ENCODE peak calls at places on chromosomes 6 and 20, in four cellular contexts. A, L, U and M are unnamed samples.

GRCh38 chr20:13515796-13516533 is 122.8 kb downstream of the TASP1 start:
- DNase-seq in U (no peak), L (peak; percentile 35), A (no peak), M (no peak)

GRCh38 chr20:43988867-43989266 is 74.2 kb downstream of the TOX2 start:
- DNase-seq in L (peak; percentile 61), A (no peak), U (no peak), M (no peak)

GRCh38 chr20:17624551-17625245 is 54.8 kb downstream of the DSTN start:
- DNase-seq in U (no peak), L (no peak), A (no peak), M (no peak)

GRCh38 chr6:31666337-31666960 is 569 bp downstream of the CSNK2B start:
- DNase-seq in L (peak; percentile 65), A (no peak), U (no peak), M (no peak)

GRCh38 chr20:41048475-41049242 is 20.0 kb downstream of the TOP1 start:
- DNase-seq in A (peak; percentile 71), L (no peak), U (no peak), M (no peak)

GRCh38 chr6:131213501-131213990 is 78.3 kb downstream of the AKAP7 start:
- DNase-seq in A (no peak), U (no peak), L (peak; percentile 3), M (no peak)

GRCh38 chr6:151690768-151691562 is 116.5 kb upstream of the ESR1 start:
- DNase-seq in U (no peak), A (peak; percentile 29), L (peak; percentile 79), M (no peak)

GRCh38 chr6:97819680-97820079 is 536.7 kb upstream of the MMS22L start:
- DNase-seq in L (no peak), U (no peak), A (no peak), M (no peak)

GRCh38 chr20:38031957-38032356 is 1.3 kb downstream of the TTI1 start:
- DNase-seq in L (no peak), A (no peak), U (no peak), M (no peak)
- H3K4me3 ChIP-seq in L (peak overlapping the region; percentile 97), A (no peak overlapping the region), U (no peak overlapping the region), M (no peak overlapping the region)

GRCh38 chr20:47572105-47572729 is 70.5 kb downstream of the NCOA3 start:
- DNase-seq in A (no peak), L (no peak), U (no peak), M (no peak)

GRCh38 chr20:47574616-47575401 is 73.1 kb downstream of the NCOA3 start:
- DNase-seq in U (no peak), L (no peak), A (no peak), M (no peak)

GRCh38 chr20:47571426-47571825 is 69.7 kb downstream of the NCOA3 start:
- DNase-seq in U (no peak), L (no peak), A (no peak), M (no peak)

GRCh38 chr20:47576516-47577033 is 74.9 kb downstream of the NCOA3 start:
- DNase-seq in A (no peak), L (peak; percentile 74), U (peak; percentile 80), M (peak; percentile 77)

GRCh38 chr20:47573586-47573985 is 71.9 kb downstream of the NCOA3 start:
- DNase-seq in U (no peak), L (no peak), A (no peak), M (no peak)
- H3K4me3 ChIP-seq in U (no peak overlapping the region), L (no peak overlapping the region), A (no peak overlapping the region), M (no peak overlapping the region)

GRCh38 chr20:23268792-23269354 is 81.7 kb upstream of the NXT1 start:
- DNase-seq in A (no peak), L (no peak), U (no peak), M (no peak)

GRCh38 chr20:23267909-23268308 is 82.7 kb upstream of the NXT1 start:
- DNase-seq in A (no peak), L (no peak), U (no peak), M (no peak)

GRCh38 chr20:23269954-23270353 is 80.6 kb upstream of the NXT1 start:
- DNase-seq in A (no peak), L (no peak), U (no peak), M (no peak)

GRCh38 chr20:23272176-23273029 is 78.2 kb upstream of the NXT1 start:
- DNase-seq in L (no peak), U (no peak), A (no peak), M (no peak)

GRCh38 chr20:23270427-23270911 is 80.1 kb upstream of the NXT1 start:
- DNase-seq in A (no peak), U (no peak), L (peak; percentile 22), M (no peak)
- H3K4me3 ChIP-seq in A (no peak overlapping the region), U (no peak overlapping the region), L (no peak overlapping the region), M (no peak overlapping the region)

DNA sequence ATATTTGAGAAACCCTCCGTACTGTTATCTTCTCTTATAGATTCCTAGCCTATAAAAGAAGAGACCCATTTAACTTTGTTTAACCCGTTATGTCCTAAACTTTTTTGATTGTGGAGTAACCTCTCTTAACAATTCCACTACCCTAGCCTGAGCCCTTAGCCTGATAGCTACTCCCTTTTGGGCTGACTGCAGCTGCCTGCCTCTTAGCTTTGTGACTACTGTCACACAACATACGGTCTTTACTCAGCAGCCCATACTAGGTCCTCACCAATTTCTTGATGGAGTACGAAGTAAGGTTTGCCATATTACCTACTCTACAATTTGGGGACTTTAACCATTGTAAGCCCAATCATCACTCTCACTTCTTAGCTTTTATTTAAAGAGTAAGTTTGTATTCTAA is 72.7 kb downstream of the QRSL1 start:
- DNase-seq in U (peak; percentile 17), L (no peak), A (no peak), M (no peak)
- H3K4me3 ChIP-seq in U (no peak overlapping the region), L (no peak overlapping the region), A (no peak overlapping the region), M (no peak overlapping the region)

DNA sequence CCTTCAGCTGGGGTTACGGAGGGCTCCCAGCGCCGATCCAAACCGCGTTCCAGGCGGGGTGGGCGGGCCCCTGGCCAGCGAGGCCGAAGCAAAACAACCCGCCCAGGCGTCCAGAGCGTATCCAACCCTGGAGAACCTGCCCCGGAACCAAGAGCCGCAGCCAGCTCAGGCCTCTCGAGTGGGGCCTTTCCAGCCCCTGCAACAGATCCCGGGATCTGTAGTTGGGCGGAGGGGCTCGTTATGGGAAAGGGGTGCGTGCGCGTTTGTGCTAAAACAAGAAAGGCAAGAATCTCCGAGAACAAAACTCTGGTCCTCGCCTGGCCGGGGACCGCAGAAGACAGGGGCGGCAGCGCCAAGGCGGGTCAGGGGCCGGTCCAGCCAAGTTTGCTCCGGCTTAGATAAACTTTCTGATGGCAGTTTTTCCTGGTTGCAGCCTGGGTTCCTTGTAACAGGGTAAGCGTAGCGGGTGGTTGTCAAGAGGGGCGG is 528 bp upstream of the RIN2 start:
- DNase-seq in L (peak; percentile 89), U (peak; percentile 94), A (no peak), M (peak; percentile 9)
- H3K4me3 ChIP-seq in L (peak overlapping the region; percentile 99), U (peak overlapping the region; percentile 64), A (no peak overlapping the region), M (peak overlapping the region; percentile 62)

DNA sequence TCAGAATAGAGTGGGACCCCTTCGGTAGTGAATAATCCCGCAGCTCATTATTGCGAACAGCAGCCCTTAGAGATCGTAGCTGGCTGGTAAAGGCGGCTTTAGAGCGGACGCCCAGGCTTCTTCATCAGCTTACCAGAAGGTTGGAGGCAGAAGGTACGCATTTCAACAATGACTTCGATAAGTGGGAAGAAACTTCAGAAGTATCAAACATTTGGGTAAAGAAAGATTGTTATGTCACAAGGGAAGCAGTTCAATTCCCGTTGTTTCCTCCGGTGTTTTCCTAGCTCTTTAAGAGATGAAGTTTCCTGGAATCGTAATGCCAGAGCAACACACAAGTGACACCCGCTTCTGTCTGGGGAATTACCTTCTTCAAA is 119.2 kb upstream of the ZNF184 start:
- DNase-seq in L (no peak), U (no peak), A (no peak), M (peak; percentile 50)
- H3K4me3 ChIP-seq in L (peak overlapping the region; percentile 41), U (peak overlapping the region; percentile 14), A (no peak overlapping the region), M (peak overlapping the region; percentile 48)

GRCh38 chr6:684831-685636 is 7.9 kb downstream of the EXOC2 start:
- DNase-seq in A (no peak), L (peak; percentile 59), U (no peak), M (no peak)

GRCh38 chr6:686528-686927 is 6.4 kb downstream of the EXOC2 start:
- DNase-seq in A (no peak), U (no peak), L (no peak), M (peak; percentile 42)

GRCh38 chr6:680666-681374 is 12.1 kb downstream of the EXOC2 start:
- DNase-seq in U (no peak), L (no peak), A (no peak), M (no peak)

GRCh38 chr6:680204-680603 is 12.7 kb downstream of the EXOC2 start:
- DNase-seq in L (no peak), U (no peak), A (no peak), M (no peak)

DNA sequence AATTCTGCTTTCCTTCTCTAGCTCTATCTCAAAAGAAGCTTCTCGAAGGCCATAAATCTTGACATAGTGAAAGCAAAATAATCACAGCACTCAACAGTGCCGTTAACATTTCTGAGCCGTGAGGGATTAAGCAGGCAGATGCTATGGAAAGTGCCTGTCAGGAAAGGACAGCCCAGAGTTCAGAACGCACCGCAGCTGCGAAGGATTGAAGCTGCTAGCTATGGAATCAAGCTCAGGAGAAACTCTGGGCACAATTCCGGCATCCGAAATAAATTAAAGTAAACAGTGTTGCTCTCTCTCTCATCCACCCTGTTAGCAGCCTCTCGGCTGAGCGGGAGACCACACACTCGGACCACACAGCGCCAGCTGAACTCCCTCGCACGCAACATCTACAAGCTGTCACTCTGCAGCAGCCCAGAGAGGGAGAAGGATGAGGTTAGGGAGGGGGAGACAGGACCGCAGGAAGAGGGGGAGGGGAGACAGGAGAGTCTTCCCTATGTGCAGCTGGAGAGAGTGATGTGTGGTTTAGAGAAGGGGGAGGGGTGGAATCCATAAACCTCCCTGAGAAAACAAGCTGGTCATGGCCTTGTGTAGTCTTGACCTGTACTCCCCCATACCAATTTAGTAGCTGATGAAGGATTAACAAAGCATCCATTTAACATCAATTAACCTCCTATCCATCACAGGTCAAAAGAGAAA is 9.0 kb downstream of the EXOC2 start:
- DNase-seq in L (peak; percentile 77), A (no peak), U (peak; percentile 27), M (peak; percentile 85)
- H3K4me3 ChIP-seq in L (peak overlapping the region; percentile 65), A (no peak overlapping the region), U (no peak overlapping the region), M (peak overlapping the region; percentile 12)